ENCODE peak calls at places on chromosomes 7 and 10, in eight cellular contexts. One of them, this sample, is unnamed.

GRCh38 chr7:111982804-111983203 is 223.4 kb downstream of the DOCK4 start:
- DNase-seq in Karpas-422: no peak
- DNase-seq in HuH-7.5: no peak
- DNase-seq in iris pigment epithelial cell: peak; percentile 92
- DNase-seq in tibial nerve: no peak
- DNase-seq in endothelial cell: no peak
- DNase-seq in GM12878: no peak
- DNase-seq in stimulated activated CD8-positive, alpha-beta memory T cell treated with anti-CD3 and anti-CD28 coated beads, Interleukin-12 subunit alpha, Interleukin-12 subunit beta, amount 100 ng/mL, for 4 hours: no peak
- DNase-seq in this sample: no peak

GRCh38 chr7:10473569-10473968 is 500.1 kb upstream of the PHF14 start:
- DNase-seq in stimulated activated CD8-positive, alpha-beta memory T cell treated with anti-CD3 and anti-CD28 coated beads, Interleukin-12 subunit alpha, Interleukin-12 subunit beta, amount 100 ng/mL, for 4 hours: no peak
- DNase-seq in HuH-7.5: no peak
- DNase-seq in endothelial cell: no peak
- DNase-seq in GM12878: no peak
- DNase-seq in Karpas-422: no peak
- DNase-seq in tibial nerve: no peak
- DNase-seq in iris pigment epithelial cell: peak; percentile 1
- DNase-seq in this sample: no peak

GRCh38 chr7:299169-299568 is 9.2 kb downstream of the FOXL3 start:
- DNase-seq in HuH-7.5: no peak
- DNase-seq in tibial nerve: no peak
- DNase-seq in Karpas-422: no peak
- DNase-seq in GM12878: no peak
- DNase-seq in endothelial cell: no peak
- DNase-seq in stimulated activated CD8-positive, alpha-beta memory T cell treated with anti-CD3 and anti-CD28 coated beads, Interleukin-12 subunit alpha, Interleukin-12 subunit beta, amount 100 ng/mL, for 4 hours: no peak
- DNase-seq in iris pigment epithelial cell: no peak
- DNase-seq in this sample: peak; percentile 45

GRCh38 chr10:79418886-79419595 is 26.4 kb downstream of the ZCCHC24 start:
- DNase-seq in stimulated activated CD8-positive, alpha-beta memory T cell treated with anti-CD3 and anti-CD28 coated beads, Interleukin-12 subunit alpha, Interleukin-12 subunit beta, amount 100 ng/mL, for 4 hours: no peak
- DNase-seq in endothelial cell: no peak
- DNase-seq in HuH-7.5: no peak
- DNase-seq in GM12878: no peak
- DNase-seq in tibial nerve: no peak
- DNase-seq in iris pigment epithelial cell: no peak
- DNase-seq in Karpas-422: no peak
- DNase-seq in this sample: peak; percentile 35

GRCh38 chr7:65980478-65981250 is 1.3 kb downstream of the GUSB start:
- DNase-seq in endothelial cell: no peak
- DNase-seq in iris pigment epithelial cell: peak; percentile 8
- DNase-seq in tibial nerve: peak; percentile 32
- DNase-seq in Karpas-422: peak; percentile 65
- DNase-seq in GM12878: peak; percentile 59
- DNase-seq in HuH-7.5: no peak
- DNase-seq in stimulated activated CD8-positive, alpha-beta memory T cell treated with anti-CD3 and anti-CD28 coated beads, Interleukin-12 subunit alpha, Interleukin-12 subunit beta, amount 100 ng/mL, for 4 hours: peak; percentile 22
- DNase-seq in this sample: no peak

GRCh38 chr7:47610506-47611044 is 28.7 kb upstream of the TNS3 start:
- DNase-seq in iris pigment epithelial cell: peak; percentile 84
- DNase-seq in HuH-7.5: peak; percentile 57
- DNase-seq in GM12878: no peak
- DNase-seq in Karpas-422: no peak
- DNase-seq in endothelial cell: no peak
- DNase-seq in stimulated activated CD8-positive, alpha-beta memory T cell treated with anti-CD3 and anti-CD28 coated beads, Interleukin-12 subunit alpha, Interleukin-12 subunit beta, amount 100 ng/mL, for 4 hours: no peak
- DNase-seq in tibial nerve: peak; percentile 55
- DNase-seq in this sample: no peak

GRCh38 chr10:131890276-131891195 is 10.3 kb upstream of the PPP2R2D start:
- DNase-seq in stimulated activated CD8-positive, alpha-beta memory T cell treated with anti-CD3 and anti-CD28 coated beads, Interleukin-12 subunit alpha, Interleukin-12 subunit beta, amount 100 ng/mL, for 4 hours: no peak
- DNase-seq in GM12878: no peak
- DNase-seq in endothelial cell: no peak
- DNase-seq in iris pigment epithelial cell: no peak
- DNase-seq in HuH-7.5: no peak
- DNase-seq in Karpas-422: peak; percentile 34
- DNase-seq in tibial nerve: no peak
- DNase-seq in this sample: no peak

GRCh38 chr7:123936388-123936787 is 11.3 kb downstream of the SPAM1 start:
- DNase-seq in GM12878: no peak
- DNase-seq in iris pigment epithelial cell: no peak
- DNase-seq in Karpas-422: no peak
- DNase-seq in HuH-7.5: no peak
- DNase-seq in tibial nerve: no peak
- DNase-seq in stimulated activated CD8-positive, alpha-beta memory T cell treated with anti-CD3 and anti-CD28 coated beads, Interleukin-12 subunit alpha, Interleukin-12 subunit beta, amount 100 ng/mL, for 4 hours: no peak
- DNase-seq in endothelial cell: no peak
- DNase-seq in this sample: no peak

GRCh38 chr10:6729071-6729773 is 149.1 kb upstream of the PRKCQ start:
- DNase-seq in endothelial cell: no peak
- DNase-seq in stimulated activated CD8-positive, alpha-beta memory T cell treated with anti-CD3 and anti-CD28 coated beads, Interleukin-12 subunit alpha, Interleukin-12 subunit beta, amount 100 ng/mL, for 4 hours: no peak
- DNase-seq in tibial nerve: no peak
- DNase-seq in iris pigment epithelial cell: no peak
- DNase-seq in Karpas-422: no peak
- DNase-seq in GM12878: no peak
- DNase-seq in HuH-7.5: no peak
- DNase-seq in this sample: no peak

GRCh38 chr7:7808156-7808555 is 89.7 kb upstream of the RPA3 start:
- DNase-seq in tibial nerve: no peak
- DNase-seq in stimulated activated CD8-positive, alpha-beta memory T cell treated with anti-CD3 and anti-CD28 coated beads, Interleukin-12 subunit alpha, Interleukin-12 subunit beta, amount 100 ng/mL, for 4 hours: no peak
- DNase-seq in Karpas-422: no peak
- DNase-seq in iris pigment epithelial cell: peak; percentile 83
- DNase-seq in HuH-7.5: no peak
- DNase-seq in GM12878: no peak
- DNase-seq in endothelial cell: no peak
- DNase-seq in this sample: no peak

GRCh38 chr7:48089415-48089975 is 430 bp downstream of the UPP1 start:
- DNase-seq in tibial nerve: no peak
- DNase-seq in stimulated activated CD8-positive, alpha-beta memory T cell treated with anti-CD3 and anti-CD28 coated beads, Interleukin-12 subunit alpha, Interleukin-12 subunit beta, amount 100 ng/mL, for 4 hours: peak; percentile 54
- DNase-seq in iris pigment epithelial cell: peak; percentile 34
- DNase-seq in GM12878: no peak
- DNase-seq in Karpas-422: no peak
- DNase-seq in HuH-7.5: no peak
- DNase-seq in endothelial cell: peak; percentile 52
- DNase-seq in this sample: peak; percentile 40

This sample was measured in breast epithelium.